ENCODE peak calls at places on chromosomes 3 and 15, in five cellular contexts. W is astrocyte of the spinal cord, U is hippocampal formation, N is ovary, Y is mesothelial cell of epicardium. L is an unnamed sample.

GRCh38 chr3:173221010-173221409 is 80.0 kb upstream of the SPATA16 start:
- DNase-seq in W (no peak), U (no peak), N (no peak), Y (no peak), L (peak)

GRCh38 chr3:158091526-158091925 is 14.7 kb downstream of the SHOX2 start:
- DNase-seq in W (peak), U (no peak), N (no peak), Y (no peak), L (no peak)

GRCh38 chr3:183371672-183371968 is 56.8 kb downstream of the MCF2L2 start:
- DNase-seq in W (peak), U (no peak), N (no peak), Y (no peak), L (no peak)

GRCh38 chr3:10426346-10427233 is 78.8 kb downstream of the ATP2B2 start:
- DNase-seq in W (no peak), U (no peak), N (no peak), Y (no peak), L (no peak)

GRCh38 chr15:64000183-64000710 is 46.0 kb downstream of the DAPK2 start:
- DNase-seq in W (no peak), U (no peak), N (no peak), Y (no peak), L (no peak)

GRCh38 chr3:54188176-54188791 is 65.9 kb downstream of the CACNA2D3 start:
- DNase-seq in W (peak), U (no peak), N (peak), Y (peak), L (no peak)

GRCh38 chr3:39038165-39038564 is 13.6 kb downstream of the SCN11A start:
- DNase-seq in W (peak), U (no peak), N (no peak), Y (no peak), L (no peak)

GRCh38 chr3:73848173-73848751 is 223.5 kb upstream of the PDZRN3 start:
- DNase-seq in W (peak), U (peak), N (no peak), Y (no peak), L (peak)

GRCh38 chr3:38595393-38595792 is 54.1 kb downstream of the SCN5A start:
- DNase-seq in W (no peak), U (no peak), N (no peak), Y (no peak), L (no peak)

GRCh38 chr3:146803746-146804145 is 198.6 kb upstream of the PLSCR5 start:
- DNase-seq in W (peak), U (no peak), N (no peak), Y (no peak), L (peak)

GRCh38 chr15:90959894-90960293 is 5.2 kb downstream of the RCCD1 start:
- DNase-seq in W (no peak), U (peak), N (no peak), Y (no peak), L (no peak)

GRCh38 chr15:56058986-56059385 is 65.6 kb upstream of the NEDD4 start:
- DNase-seq in W (no peak), U (no peak), N (no peak), Y (no peak), L (peak)

GRCh38 chr3:181707980-181708379 is 3.7 kb upstream of the SOX2 start:
- DNase-seq in W (no peak), U (no peak), N (no peak), Y (no peak), L (no peak)

GRCh38 chr15:69570997-69571396 is 118.4 kb downstream of the RPLP1 start:
- DNase-seq in W (no peak), U (no peak), N (no peak), Y (no peak), L (no peak)

GRCh38 chr3:15434756-15435155 is 7.4 kb downstream of the EAF1 start:
- DNase-seq in W (no peak), U (no peak), N (no peak), Y (no peak), L (no peak)

GRCh38 chr15:76674883-76675282 is 230.3 kb downstream of the SCAPER start:
- DNase-seq in W (peak), U (no peak), N (no peak), Y (no peak), L (no peak)

GRCh38 chr3:63639821-63640220 is 12.7 kb upstream of the SNTN start:
- DNase-seq in W (no peak), U (no peak), N (no peak), Y (no peak), L (no peak)

GRCh38 chr3:194166682-194167479 is 30.9 kb downstream of the HES1 start:
- DNase-seq in W (no peak), U (no peak), N (peak), Y (no peak), L (no peak)

GRCh38 chr15:52102468-52102867 is 10.1 kb downstream of the BCL2L10 start:
- DNase-seq in W (peak), U (no peak), N (no peak), Y (no peak), L (no peak)

GRCh38 chr3:150133293-150133692 is 162.6 kb upstream of the PFN2 start:
- DNase-seq in W (no peak), U (no peak), N (no peak), Y (no peak), L (no peak)

GRCh38 chr15:75195766-75196241 is 5.9 kb upstream of the C15orf39 start:
- DNase-seq in W (no peak), U (no peak), N (peak), Y (no peak), L (no peak)

GRCh38 chr15:78540955-78541743 is 905 bp downstream of the PSMA4 start:
- DNase-seq in W (peak), U (no peak), N (no peak), Y (no peak), L (no peak)

GRCh38 chr3:36903119-36903882 is 41.6 kb downstream of the TRANK1 start:
- DNase-seq in W (no peak), U (no peak), N (no peak), Y (no peak), L (no peak)

GRCh38 chr3:134255399-134255798 is 4.7 kb upstream of the RYK start:
- DNase-seq in W (no peak), U (no peak), N (no peak), Y (no peak), L (no peak)

GRCh38 chr3:169266351-169266750 is 397.2 kb downstream of the MECOM start:
- DNase-seq in W (no peak), U (peak), N (no peak), Y (no peak), L (no peak)

GRCh38 chr3:10223676-10224639 is 24.3 kb upstream of the TATDN2 start:
- DNase-seq in W (no peak), U (no peak), N (no peak), Y (no peak), L (no peak)

GRCh38 chr3:39401983-39402382 is 4.5 kb upstream of the RPSA start:
- DNase-seq in W (no peak), U (no peak), N (no peak), Y (no peak), L (no peak)

L was measured in D341Med.